ENCODE peak calls at places on chromosome 13, in four cellular contexts. R is GM23338; D is AG08396; P is stimulated activated CD4-positive, alpha-beta T cell treated with anti-CD3 and anti-CD28 coated beads, Interleukin-2, amount 100 ng/mL, for 48 hours. K is an unnamed sample.

GRCh38 chr13:80551650-80552497 is 210.9 kb upstream of the SPRY2 start:
- DNase-seq in R (no peak), D (no peak), P (no peak), K (peak)

GRCh38 chr13:67033170-67033569 is 197.0 kb downstream of the PCDH9 start:
- DNase-seq in R (no peak), D (no peak), P (no peak), K (no peak)

GRCh38 chr13:73542446-73542845 is 483.6 kb downstream of the KLF5 start:
- DNase-seq in R (no peak), D (no peak), P (no peak), K (no peak)

GRCh38 chr13:99686157-99686572 is 184.9 kb downstream of the TM9SF2 start:
- DNase-seq in R (peak), D (peak), P (no peak), K (no peak)

GRCh38 chr13:26616126-26616525 is 58.6 kb downstream of the WASF3 start:
- DNase-seq in R (no peak), D (peak), P (no peak), K (no peak)

GRCh38 chr13:101474419-101474957 is 22.0 kb downstream of the ITGBL1 start:
- DNase-seq in R (peak), D (peak), P (no peak), K (no peak)

GRCh38 chr13:38688674-38689073 is 1.8 kb downstream of the FREM2 start:
- DNase-seq in R (no peak), D (no peak), P (no peak), K (no peak)

GRCh38 chr13:78599911-78600310 is 3.4 kb downstream of the POU4F1 start:
- DNase-seq in R (no peak), D (no peak), P (no peak), K (no peak)

GRCh38 chr13:48405865-48406264 is 7.0 kb downstream of the LPAR6 start:
- DNase-seq in R (no peak), D (no peak), P (no peak), K (no peak)

GRCh38 chr13:32415019-32415418 is 12.9 kb downstream of the N4BP2L1 start:
- DNase-seq in R (peak), D (no peak), P (no peak), K (no peak)

K was measured in memory B cell.